ENCODE peak calls at places on chromosome 10, in nine cellular contexts. A, L, R, N, Z, U, B, T and P are unnamed samples.

GRCh38 chr10:33198610-33199009 is 135.9 kb downstream of the NRP1 start:
- DNase-seq in B (no peak), T (no peak), Z (no peak), N (no peak), L (no peak), R (no peak), U (no peak), A (no peak), P (no peak)

GRCh38 chr10:68423522-68423921 is 16.4 kb upstream of the RUFY2 start:
- DNase-seq in T (no peak), L (peak; percentile 16), U (no peak), Z (no peak), N (peak; percentile 49), R (no peak), A (no peak), B (no peak), P (no peak)

GRCh38 chr10:103350175-103350521 is 792 bp downstream of the PCGF6 start:
- DNase-seq in B (no peak), L (no peak), N (no peak), Z (no peak), R (no peak), A (no peak), T (no peak), U (no peak), P (no peak)

GRCh38 chr10:77899080-77899477 is 27.5 kb downstream of the DLG5 start:
- DNase-seq in R (peak; percentile 97), A (no peak), U (no peak), Z (peak; percentile 69), B (no peak), N (no peak), L (no peak), T (no peak), P (peak; percentile 75)

GRCh38 chr10:28928484-28928883 is 251.2 kb downstream of the BAMBI start:
- DNase-seq in A (no peak), U (no peak), Z (peak; percentile 27), N (no peak), T (no peak), L (no peak), B (no peak), R (peak; percentile 9), P (peak; percentile 9)

GRCh38 chr10:119305860-119306513 is 98.6 kb downstream of the GRK5 start:
- DNase-seq in Z (peak; percentile 94), N (peak; percentile 90), L (peak; percentile 86), R (peak; percentile 98), B (peak; percentile 13), T (peak; percentile 22), U (no peak), A (peak; percentile 63), P (peak; percentile 97)

GRCh38 chr10:97327348-97328294 is 6.9 kb downstream of the FRAT2 start:
- DNase-seq in A (no peak), B (no peak), N (no peak), T (no peak), L (no peak), U (peak; percentile 7), R (no peak), Z (no peak), P (no peak)

GRCh38 chr10:70966848-70967553 is 78.6 kb upstream of the PCBD1 start:
- DNase-seq in T (no peak), A (no peak), N (no peak), B (no peak), L (no peak), Z (no peak), R (no peak), U (no peak), P (no peak)

GRCh38 chr10:92573091-92573797 is 649 bp downstream of the IDE start:
- DNase-seq in B (no peak), A (peak; percentile 5), L (peak; percentile 23), R (peak; percentile 55), U (peak; percentile 88), Z (peak; percentile 68), T (no peak), N (peak; percentile 62), P (peak; percentile 43)

GRCh38 chr10:3668276-3668960 is 116.6 kb downstream of the KLF6 start:
- DNase-seq in R (peak; percentile 85), U (peak; percentile 84), N (peak; percentile 67), B (peak; percentile 11), L (peak; percentile 78), T (no peak), A (peak; percentile 44), Z (peak; percentile 58), P (no peak)

GRCh38 chr10:31322647-31323046 is 3.6 kb downstream of the ZEB1 start:
- DNase-seq in B (no peak), Z (peak; percentile 45), L (no peak), R (peak; percentile 1), N (peak; percentile 8), A (no peak), T (peak; percentile 51), U (no peak), P (no peak)

GRCh38 chr10:613661-614340 is 75.7 kb downstream of the DIP2C start:
- DNase-seq in T (no peak), B (no peak), R (no peak), Z (no peak), L (no peak), A (no peak), U (no peak), N (no peak), P (no peak)

GRCh38 chr10:123245264-123245663 is 91.1 kb downstream of the BUB3 start:
- DNase-seq in T (no peak), N (peak; percentile 6), L (no peak), Z (no peak), R (no peak), A (no peak), U (peak; percentile 26), B (no peak), P (no peak)

GRCh38 chr10:60737242-60737641 is 41.0 kb upstream of the CDK1 start:
- DNase-seq in B (no peak), U (no peak), T (no peak), R (no peak), L (no peak), A (no peak), N (no peak), Z (no peak), P (no peak)

GRCh38 chr10:60395711-60396110 is 6.0 kb upstream of the ANK3 start:
- DNase-seq in L (no peak), B (no peak), A (no peak), N (no peak), Z (no peak), R (no peak), U (no peak), T (no peak), P (no peak)